ENCODE peak calls at places on chromosome 10, in seven cellular contexts. One of them, this sample, is unnamed.
A peak's percentile ranks its signal among the peaks of the same experiment; 100 is the strongest.

GRCh38 chr10:62582804-62583208 is 208.6 kb downstream of the ZNF365 start:
- DNase-seq in psoas muscle: peak; percentile 86
- DNase-seq in Peyer's patch: no peak
- DNase-seq in kidney: peak; percentile 89
- DNase-seq in cardiac muscle cell: peak; percentile 97
- DNase-seq in neural progenitor cell: no peak
- DNase-seq in GM06990: no peak
- DNase-seq in this sample: no peak

GRCh38 chr10:30705625-30706149 is 76.1 kb upstream of the LYZL2 start:
- DNase-seq in psoas muscle: no peak
- DNase-seq in cardiac muscle cell: no peak
- DNase-seq in Peyer's patch: no peak
- DNase-seq in GM06990: peak; percentile 70
- DNase-seq in neural progenitor cell: no peak
- DNase-seq in kidney: no peak
- DNase-seq in this sample: no peak

GRCh38 chr10:125149278-125150047 is 10.9 kb downstream of the CTBP2 start:
- DNase-seq in GM06990: no peak
- DNase-seq in Peyer's patch: peak; percentile 79
- DNase-seq in kidney: peak; percentile 88
- DNase-seq in psoas muscle: peak; percentile 90
- DNase-seq in neural progenitor cell: no peak
- DNase-seq in cardiac muscle cell: peak; percentile 73
- DNase-seq in this sample: no peak

GRCh38 chr10:24617771-24618396 is 105.8 kb downstream of the ARHGAP21 start:
- DNase-seq in GM06990: no peak
- DNase-seq in kidney: peak; percentile 35
- DNase-seq in cardiac muscle cell: peak; percentile 57
- DNase-seq in neural progenitor cell: peak; percentile 75
- DNase-seq in psoas muscle: peak; percentile 74
- DNase-seq in Peyer's patch: peak; percentile 68
- DNase-seq in this sample: peak; percentile 62

GRCh38 chr10:60461688-60462087 is 72.0 kb upstream of the ANK3 start:
- DNase-seq in kidney: no peak
- DNase-seq in cardiac muscle cell: no peak
- DNase-seq in psoas muscle: no peak
- DNase-seq in Peyer's patch: no peak
- DNase-seq in neural progenitor cell: peak; percentile 88
- DNase-seq in GM06990: no peak
- DNase-seq in this sample: no peak

GRCh38 chr10:71946700-71947099 is 17.5 kb upstream of the CHST3 start:
- DNase-seq in GM06990: no peak
- DNase-seq in neural progenitor cell: no peak
- DNase-seq in Peyer's patch: no peak
- DNase-seq in kidney: no peak
- DNase-seq in cardiac muscle cell: no peak
- DNase-seq in psoas muscle: no peak
- DNase-seq in this sample: no peak

GRCh38 chr10:89867964-89868363 is 166.6 kb downstream of the KIF20B start:
- DNase-seq in neural progenitor cell: no peak
- DNase-seq in kidney: no peak
- DNase-seq in cardiac muscle cell: peak; percentile 45
- DNase-seq in psoas muscle: no peak
- DNase-seq in Peyer's patch: no peak
- DNase-seq in GM06990: no peak
- DNase-seq in this sample: no peak

GRCh38 chr10:133523631-133524203 is 3.4 kb upstream of the CYP2E1 start:
- DNase-seq in neural progenitor cell: no peak
- DNase-seq in cardiac muscle cell: no peak
- DNase-seq in Peyer's patch: no peak
- DNase-seq in GM06990: no peak
- DNase-seq in psoas muscle: no peak
- DNase-seq in kidney: no peak
- DNase-seq in this sample: no peak

GRCh38 chr10:113183543-113183942 is 233.5 kb downstream of the TCF7L2 start:
- DNase-seq in neural progenitor cell: peak; percentile 28
- DNase-seq in GM06990: no peak
- DNase-seq in psoas muscle: no peak
- DNase-seq in Peyer's patch: no peak
- DNase-seq in kidney: no peak
- DNase-seq in cardiac muscle cell: no peak
- DNase-seq in this sample: no peak

GRCh38 chr10:56874950-56875349 is 513.9 kb upstream of the ZWINT start:
- DNase-seq in neural progenitor cell: no peak
- DNase-seq in kidney: no peak
- DNase-seq in Peyer's patch: no peak
- DNase-seq in cardiac muscle cell: no peak
- DNase-seq in GM06990: no peak
- DNase-seq in psoas muscle: no peak
- DNase-seq in this sample: no peak

GRCh38 chr10:92629945-92630344 is 37.0 kb downstream of the KIF11 start:
- DNase-seq in Peyer's patch: no peak
- DNase-seq in kidney: no peak
- DNase-seq in psoas muscle: no peak
- DNase-seq in GM06990: no peak
- DNase-seq in cardiac muscle cell: no peak
- DNase-seq in neural progenitor cell: no peak
- DNase-seq in this sample: no peak
- H3K36me3 ChIP-seq in Peyer's patch: no peaks in the 10 kb centered on the region
- H3K36me3 ChIP-seq in kidney: no peaks in the 10 kb centered on the region
- H3K36me3 ChIP-seq in psoas muscle: no peaks in the 10 kb centered on the region
- H3K36me3 ChIP-seq in GM06990: no peaks in the 10 kb centered on the region
- H3K36me3 ChIP-seq in cardiac muscle cell: peaks cover 7% of the 10 kb centered on the region
- H3K36me3 ChIP-seq in neural progenitor cell: peaks cover 28% of the 10 kb centered on the region
- H3K36me3 ChIP-seq in this sample: no peaks in the 10 kb centered on the region

GRCh38 chr10:110936757-110937156 is 17.4 kb downstream of the SHOC2 start:
- DNase-seq in GM06990: no peak
- DNase-seq in neural progenitor cell: no peak
- DNase-seq in kidney: peak; percentile 41
- DNase-seq in psoas muscle: peak; percentile 25
- DNase-seq in cardiac muscle cell: no peak
- DNase-seq in Peyer's patch: no peak
- DNase-seq in this sample: no peak
- H3K36me3 ChIP-seq in GM06990: peaks cover 4% of the 10 kb centered on the region
- H3K36me3 ChIP-seq in neural progenitor cell: no peaks in the 10 kb centered on the region
- H3K36me3 ChIP-seq in kidney: no peaks in the 10 kb centered on the region
- H3K36me3 ChIP-seq in psoas muscle: peaks cover 3% of the 10 kb centered on the region
- H3K36me3 ChIP-seq in cardiac muscle cell: no peaks in the 10 kb centered on the region
- H3K36me3 ChIP-seq in Peyer's patch: no peaks in the 10 kb centered on the region
- H3K36me3 ChIP-seq in this sample: no peaks in the 10 kb centered on the region

GRCh38 chr10:3159160-3159559 is 13.4 kb downstream of the PITRM1 start:
- DNase-seq in Peyer's patch: no peak
- DNase-seq in GM06990: no peak
- DNase-seq in psoas muscle: no peak
- DNase-seq in cardiac muscle cell: no peak
- DNase-seq in kidney: no peak
- DNase-seq in neural progenitor cell: no peak
- DNase-seq in this sample: no peak

GRCh38 chr10:3165196-3165595 is 7.4 kb downstream of the PITRM1 start:
- DNase-seq in cardiac muscle cell: no peak
- DNase-seq in GM06990: no peak
- DNase-seq in Peyer's patch: no peak
- DNase-seq in neural progenitor cell: no peak
- DNase-seq in psoas muscle: no peak
- DNase-seq in kidney: no peak
- DNase-seq in this sample: no peak

GRCh38 chr10:3163879-3164278 is 8.7 kb downstream of the PITRM1 start:
- DNase-seq in Peyer's patch: no peak
- DNase-seq in GM06990: no peak
- DNase-seq in psoas muscle: no peak
- DNase-seq in neural progenitor cell: no peak
- DNase-seq in kidney: no peak
- DNase-seq in cardiac muscle cell: no peak
- DNase-seq in this sample: no peak

GRCh38 chr10:3166496-3167290 is 5.9 kb downstream of the PITRM1 start:
- DNase-seq in neural progenitor cell: no peak
- DNase-seq in kidney: no peak
- DNase-seq in cardiac muscle cell: no peak
- DNase-seq in psoas muscle: no peak
- DNase-seq in GM06990: no peak
- DNase-seq in Peyer's patch: no peak
- DNase-seq in this sample: no peak

GRCh38 chr10:3162533-3162932 is 10.0 kb downstream of the PITRM1 start:
- DNase-seq in psoas muscle: no peak
- DNase-seq in kidney: no peak
- DNase-seq in cardiac muscle cell: no peak
- DNase-seq in neural progenitor cell: no peak
- DNase-seq in Peyer's patch: no peak
- DNase-seq in GM06990: no peak
- DNase-seq in this sample: no peak
- H3K36me3 ChIP-seq in psoas muscle: peaks cover 99% of the 10 kb centered on the region
- H3K36me3 ChIP-seq in kidney: peaks cover 44% of the 10 kb centered on the region
- H3K36me3 ChIP-seq in cardiac muscle cell: peaks cover 71% of the 10 kb centered on the region
- H3K36me3 ChIP-seq in neural progenitor cell: peaks cover 4% of the 10 kb centered on the region
- H3K36me3 ChIP-seq in Peyer's patch: no peaks in the 10 kb centered on the region
- H3K36me3 ChIP-seq in GM06990: peaks cover 25% of the 10 kb centered on the region
- H3K36me3 ChIP-seq in this sample: peaks cover 92% of the 10 kb centered on the region

DNA sequence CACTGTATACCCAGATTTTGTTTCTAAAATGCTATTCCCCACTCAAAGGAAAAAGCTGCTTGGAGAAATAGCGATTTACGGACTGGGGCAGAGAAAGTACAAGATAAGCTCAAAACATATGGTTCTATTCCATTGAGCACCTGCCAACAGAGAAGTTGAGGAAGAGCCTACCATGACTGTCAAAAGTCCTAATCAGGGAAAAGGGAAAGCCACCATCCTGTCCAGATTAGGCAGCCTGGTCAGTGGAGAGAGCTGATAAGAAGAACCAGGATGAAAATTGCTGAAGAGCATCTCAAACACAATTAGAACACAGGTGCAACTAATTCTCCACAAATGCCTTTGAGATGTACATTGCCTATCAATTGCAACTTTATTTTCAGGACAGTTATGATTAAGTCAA is 104.1 kb downstream of the MYOF start:
- DNase-seq in Peyer's patch: no peak
- DNase-seq in kidney: no peak
- DNase-seq in cardiac muscle cell: no peak
- DNase-seq in neural progenitor cell: no peak
- DNase-seq in psoas muscle: no peak
- DNase-seq in GM06990: no peak
- DNase-seq in this sample: no peak
- H3K36me3 ChIP-seq in Peyer's patch: no peaks in the 10 kb centered on the region
- H3K36me3 ChIP-seq in kidney: peaks cover 3% of the 10 kb centered on the region
- H3K36me3 ChIP-seq in cardiac muscle cell: no peaks in the 10 kb centered on the region
- H3K36me3 ChIP-seq in neural progenitor cell: no peaks in the 10 kb centered on the region
- H3K36me3 ChIP-seq in psoas muscle: peaks cover 13% of the 10 kb centered on the region
- H3K36me3 ChIP-seq in GM06990: no peaks in the 10 kb centered on the region
- H3K36me3 ChIP-seq in this sample: no peaks in the 10 kb centered on the region

DNA sequence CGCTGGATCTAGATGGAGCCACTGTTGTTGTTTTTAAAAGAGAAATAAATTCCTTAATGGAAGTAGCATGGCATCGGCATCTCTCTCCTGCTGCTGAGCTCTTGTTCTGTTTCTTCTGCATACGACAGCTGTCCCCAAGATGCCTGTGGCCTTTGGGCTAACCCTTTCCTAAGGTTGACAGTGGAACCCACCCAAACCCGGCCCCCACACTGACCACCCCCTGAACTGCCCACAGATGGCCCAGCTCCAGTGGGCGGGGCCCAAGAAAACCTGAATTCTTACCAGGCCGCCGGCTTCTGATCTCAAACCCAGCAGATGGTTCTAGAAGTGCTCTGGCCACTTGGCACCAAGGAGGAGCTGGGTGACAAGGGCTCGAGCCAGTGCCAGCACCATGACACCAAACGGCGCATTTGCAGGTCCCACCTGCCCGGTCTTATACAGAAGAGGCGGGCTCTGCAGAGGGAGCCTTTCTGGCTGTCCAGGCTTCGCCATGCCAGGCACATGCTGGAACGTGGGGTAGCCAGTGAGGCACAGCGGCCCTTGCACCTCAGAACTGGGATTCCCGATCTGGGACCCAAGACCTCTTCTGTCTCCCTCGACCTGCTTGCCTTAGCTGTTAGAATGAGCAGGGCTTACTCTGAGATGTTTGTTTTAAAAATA is 82.7 kb downstream of the RGS10 start:
- DNase-seq in kidney: peak; percentile 63
- DNase-seq in cardiac muscle cell: no peak
- DNase-seq in GM06990: no peak
- DNase-seq in Peyer's patch: no peak
- DNase-seq in psoas muscle: no peak
- DNase-seq in neural progenitor cell: no peak
- DNase-seq in this sample: no peak
- H3K36me3 ChIP-seq in kidney: no peaks in the 10 kb centered on the region
- H3K36me3 ChIP-seq in cardiac muscle cell: no peaks in the 10 kb centered on the region
- H3K36me3 ChIP-seq in GM06990: no peaks in the 10 kb centered on the region
- H3K36me3 ChIP-seq in Peyer's patch: no peaks in the 10 kb centered on the region
- H3K36me3 ChIP-seq in psoas muscle: no peaks in the 10 kb centered on the region
- H3K36me3 ChIP-seq in neural progenitor cell: no peaks in the 10 kb centered on the region
- H3K36me3 ChIP-seq in this sample: peaks cover 15% of the 10 kb centered on the region

GRCh38 chr10:131921191-131921590 is 20.4 kb downstream of the PPP2R2D start:
- DNase-seq in GM06990: peak; percentile 30
- DNase-seq in kidney: peak; percentile 49
- DNase-seq in psoas muscle: no peak
- DNase-seq in cardiac muscle cell: no peak
- DNase-seq in neural progenitor cell: peak; percentile 51
- DNase-seq in Peyer's patch: peak; percentile 33
- DNase-seq in this sample: no peak

GRCh38 chr10:131926253-131926652 is 25.4 kb downstream of the PPP2R2D start:
- DNase-seq in Peyer's patch: no peak
- DNase-seq in psoas muscle: no peak
- DNase-seq in cardiac muscle cell: no peak
- DNase-seq in kidney: no peak
- DNase-seq in neural progenitor cell: no peak
- DNase-seq in GM06990: no peak
- DNase-seq in this sample: no peak

GRCh38 chr10:131924982-131925649 is 24.3 kb downstream of the PPP2R2D start:
- DNase-seq in kidney: no peak
- DNase-seq in neural progenitor cell: no peak
- DNase-seq in psoas muscle: no peak
- DNase-seq in Peyer's patch: no peak
- DNase-seq in cardiac muscle cell: no peak
- DNase-seq in GM06990: no peak
- DNase-seq in this sample: no peak

GRCh38 chr10:131920693-131921092 is 19.9 kb downstream of the PPP2R2D start:
- DNase-seq in kidney: no peak
- DNase-seq in GM06990: no peak
- DNase-seq in cardiac muscle cell: no peak
- DNase-seq in Peyer's patch: peak; percentile 15
- DNase-seq in neural progenitor cell: no peak
- DNase-seq in psoas muscle: no peak
- DNase-seq in this sample: no peak

DNA sequence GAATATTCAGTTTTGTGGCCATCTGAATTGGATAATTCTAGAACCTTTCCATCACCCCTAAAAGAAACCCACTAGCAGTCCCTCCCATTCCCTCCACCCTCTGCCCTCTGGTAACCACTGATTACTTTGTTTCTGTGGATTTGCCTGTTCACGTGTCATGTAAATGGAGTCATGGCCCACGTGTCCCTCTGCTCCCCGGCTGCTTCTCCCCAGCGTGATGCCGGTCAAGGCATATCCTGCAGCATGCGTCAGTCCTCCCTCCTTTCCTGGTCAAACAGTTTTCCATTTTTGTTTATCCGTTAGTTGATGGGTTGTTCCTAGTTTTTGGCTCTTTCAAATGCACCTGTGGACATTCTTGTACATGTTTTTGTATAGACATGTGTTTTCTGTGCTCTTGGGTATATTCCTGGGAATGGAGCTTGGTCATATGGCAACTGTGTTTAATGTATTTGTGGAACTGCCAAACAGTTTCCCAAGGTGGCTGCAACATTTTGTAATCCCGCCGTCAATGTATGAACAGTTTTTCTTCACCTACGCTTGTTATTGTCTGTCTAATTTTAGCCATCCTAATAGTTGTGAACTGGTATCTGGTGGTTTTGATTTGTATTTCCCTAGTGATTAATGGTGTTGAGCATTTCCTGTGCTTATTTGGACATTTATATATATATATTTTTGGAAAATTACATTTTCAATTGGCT is 22.4 kb downstream of the PPP2R2D start:
- DNase-seq in GM06990: no peak
- DNase-seq in psoas muscle: no peak
- DNase-seq in neural progenitor cell: no peak
- DNase-seq in Peyer's patch: peak; percentile 2
- DNase-seq in kidney: peak; percentile 22
- DNase-seq in cardiac muscle cell: no peak
- DNase-seq in this sample: no peak
- H3K36me3 ChIP-seq in GM06990: no peaks in the 10 kb centered on the region
- H3K36me3 ChIP-seq in psoas muscle: no peaks in the 10 kb centered on the region
- H3K36me3 ChIP-seq in neural progenitor cell: no peaks in the 10 kb centered on the region
- H3K36me3 ChIP-seq in Peyer's patch: no peaks in the 10 kb centered on the region
- H3K36me3 ChIP-seq in kidney: peaks cover 2% of the 10 kb centered on the region
- H3K36me3 ChIP-seq in cardiac muscle cell: no peaks in the 10 kb centered on the region
- H3K36me3 ChIP-seq in this sample: no peaks in the 10 kb centered on the region